ENCODE peak calls at places on chromosomes 7 and 10, in seven cellular contexts. V is IMR-90, K is H9, L is mesenchymal stem cell, J is neuronal stem cell, P is trophoblast cell, Y is H1. I is an unnamed sample.

GRCh38 chr10:34985823-34986222 is 104.3 kb downstream of the CUL2 start:
- DNase-seq in L (peak; percentile 17), K (peak; percentile 60), P (peak; percentile 52), V (no peak), J (no peak), Y (no peak), I (peak; percentile 59)

GRCh38 chr10:5338010-5338409 is 26.8 kb upstream of the UCN3 start:
- DNase-seq in Y (no peak), P (no peak), L (no peak), K (no peak), J (no peak), V (no peak), I (no peak)

GRCh38 chr7:51256244-51256781 is 60.3 kb downstream of the COBL start:
- DNase-seq in Y (peak; percentile 41), P (no peak), K (no peak), L (no peak), V (no peak), J (no peak), I (no peak)

GRCh38 chr7:74572301-74573090 is 85.0 kb upstream of the GTF2I start:
- DNase-seq in P (no peak), J (no peak), K (no peak), L (no peak), Y (no peak), V (no peak), I (peak; percentile 67)

GRCh38 chr7:117399820-117400422 is 27.4 kb downstream of the ASZ1 start:
- DNase-seq in V (peak; percentile 5), J (no peak), L (no peak), P (no peak), K (no peak), Y (no peak), I (no peak)

GRCh38 chr7:37424995-37425394 is 23.7 kb downstream of the ELMO1 start:
- DNase-seq in V (no peak), L (no peak), K (no peak), Y (no peak), P (peak; percentile 52), J (no peak), I (no peak)

GRCh38 chr10:7667262-7668141 is 736 bp upstream of the ITIH5 start:
- DNase-seq in L (no peak), K (peak; percentile 80), J (peak; percentile 23), V (no peak), Y (peak; percentile 63), P (peak; percentile 37), I (peak; percentile 50)

GRCh38 chr7:71348751-71349415 is 216.9 kb downstream of the GALNT17 start:
- DNase-seq in L (no peak), V (no peak), Y (peak; percentile 41), P (no peak), K (no peak), J (no peak), I (peak; percentile 44)

GRCh38 chr7:31955021-31955420 is 115.2 kb downstream of the PDE1C start:
- DNase-seq in K (no peak), P (no peak), L (no peak), Y (no peak), J (no peak), V (no peak), I (no peak)

GRCh38 chr7:31954500-31954899 is 115.7 kb downstream of the PDE1C start:
- DNase-seq in P (no peak), J (no peak), L (no peak), K (no peak), Y (no peak), V (no peak), I (peak; percentile 56)

GRCh38 chr7:31948041-31948440 is 122.2 kb downstream of the PDE1C start:
- DNase-seq in J (no peak), Y (no peak), K (no peak), V (peak; percentile 91), P (no peak), L (peak; percentile 92), I (no peak)

GRCh38 chr7:31953432-31953831 is 116.8 kb downstream of the PDE1C start:
- DNase-seq in J (no peak), Y (no peak), P (no peak), K (no peak), V (no peak), L (no peak), I (no peak)

DNA sequence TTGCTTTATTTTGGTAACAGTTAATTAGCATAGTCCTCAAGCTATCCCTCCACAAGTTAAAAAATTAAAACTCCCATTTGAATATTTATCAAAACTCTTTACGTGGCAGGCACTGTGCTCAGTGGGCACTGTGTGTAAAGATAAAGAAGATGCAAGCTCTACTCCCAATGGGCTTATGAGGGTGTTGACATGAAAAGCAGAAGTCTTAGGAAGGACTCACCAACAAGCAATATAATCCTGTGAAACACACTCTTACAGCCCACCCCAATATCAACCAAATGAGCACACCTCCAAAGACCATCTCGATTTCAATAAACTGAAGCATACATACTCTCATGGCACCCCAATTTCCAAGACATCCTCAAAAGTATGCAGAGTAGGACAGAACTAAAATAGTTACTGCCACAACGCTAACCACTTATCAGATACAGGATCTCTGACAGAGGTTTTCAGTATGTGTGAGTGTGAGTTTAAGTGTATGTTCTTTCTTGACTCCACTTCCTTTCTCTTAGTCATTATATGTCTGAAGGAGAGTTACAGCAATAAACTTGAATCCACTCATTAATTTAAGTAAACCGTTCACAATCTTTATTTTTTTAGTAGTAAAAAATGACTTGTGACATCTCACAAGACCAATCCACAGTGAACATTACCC is 120.0 kb downstream of the PDE1C start:
- DNase-seq in Y (no peak), P (no peak), V (peak; percentile 53), J (no peak), K (no peak), L (peak; percentile 79), I (no peak)
- H3K23ac ChIP-seq in Y (no peak overlapping the region), P (no peak overlapping the region), V (peak overlapping the region; percentile 64), J (no peak overlapping the region), K (no peak overlapping the region), L (no peak overlapping the region), I (no peak overlapping the region)

DNA sequence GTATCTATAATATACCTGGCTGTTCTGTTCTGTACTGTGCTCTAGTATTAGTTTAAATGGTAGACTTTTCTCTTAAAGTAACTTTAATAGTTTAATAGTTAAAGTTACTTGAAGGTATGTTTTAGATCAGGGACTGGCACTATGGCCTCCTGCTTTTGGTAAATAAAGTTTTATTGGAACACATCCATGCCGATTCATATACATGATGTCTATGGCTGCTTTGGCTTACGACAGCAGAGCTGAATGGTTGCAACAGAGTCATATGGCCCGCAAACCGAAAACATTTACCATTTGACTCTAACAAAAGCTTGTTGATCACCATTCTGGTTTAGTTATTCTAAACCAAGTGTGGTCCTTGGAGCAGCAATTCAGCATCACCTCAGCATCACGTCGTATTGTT is 6.7 kb downstream of the LUC7L2 start:
- DNase-seq in Y (no peak), L (no peak), V (no peak), P (no peak), K (no peak), J (no peak), I (no peak)
- H3K4me1 ChIP-seq in Y (no peaks in the 10 kb centered on the region), L (peaks cover 3% of the 10 kb centered on the region), V (peaks cover 4% of the 10 kb centered on the region), P (no peaks in the 10 kb centered on the region), K (peaks cover 5% of the 10 kb centered on the region), J (peaks cover 10% of the 10 kb centered on the region), I (peaks cover 10% of the 10 kb centered on the region)

GRCh38 chr7:157764193-157764592 is 427.4 kb downstream of the DNAJB6 start:
- DNase-seq in K (no peak), V (no peak), Y (no peak), L (no peak), J (no peak), P (no peak), I (no peak)

GRCh38 chr7:157764946-157765537 is 428.2 kb downstream of the DNAJB6 start:
- DNase-seq in Y (no peak), P (no peak), L (no peak), K (no peak), J (no peak), V (no peak), I (no peak)

GRCh38 chr7:157762824-157763223 is 426.0 kb downstream of the DNAJB6 start:
- DNase-seq in K (no peak), P (no peak), J (no peak), V (no peak), Y (no peak), L (no peak), I (no peak)

GRCh38 chr7:157766098-157766497 is 429.3 kb downstream of the DNAJB6 start:
- DNase-seq in P (no peak), V (no peak), J (no peak), Y (no peak), L (no peak), K (no peak), I (no peak)

DNA sequence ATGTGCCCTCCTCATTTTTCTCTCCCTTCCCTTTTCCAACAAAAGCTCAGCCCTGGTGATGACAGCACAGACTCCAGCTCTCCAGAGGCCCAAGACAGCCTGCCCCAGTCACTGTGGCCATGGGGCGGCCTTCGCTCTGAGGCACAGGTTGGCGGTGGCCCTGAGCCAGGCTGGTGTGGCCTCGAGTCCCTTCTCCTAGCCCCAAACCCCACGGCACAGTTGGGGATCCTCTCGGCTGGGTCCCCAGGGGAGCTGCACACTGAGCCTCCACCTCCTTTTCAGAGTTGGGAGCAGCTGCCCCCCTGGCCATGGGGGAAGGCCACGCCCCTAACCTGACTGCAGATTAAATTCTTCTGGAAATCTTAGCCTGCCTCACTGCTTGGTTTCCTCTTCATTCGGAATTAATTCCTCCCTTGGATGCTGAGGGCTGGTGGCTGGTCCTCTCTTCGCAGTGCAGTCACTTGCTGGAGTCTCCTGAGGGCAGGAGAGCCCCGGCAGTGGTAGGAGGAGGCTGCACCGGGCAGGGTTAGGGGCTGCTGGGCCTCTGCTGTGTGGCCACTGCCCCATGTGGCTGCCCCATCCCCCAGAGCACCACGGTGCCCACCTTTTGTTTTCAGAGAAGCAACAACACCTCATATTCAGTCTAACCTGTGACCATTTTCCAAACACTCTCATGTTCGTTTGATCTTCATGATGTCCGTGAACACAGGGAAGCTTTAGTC is 426.6 kb downstream of the DNAJB6 start:
- DNase-seq in K (no peak), V (no peak), P (no peak), Y (no peak), J (no peak), L (no peak), I (no peak)
- H2BK5ac ChIP-seq in K (no peak overlapping the region), V (no peak overlapping the region), P (no peak overlapping the region), Y (no peak overlapping the region), J (no peak overlapping the region), L (no peak overlapping the region), I (no peak overlapping the region)

GRCh38 chr10:122279725-122280141 is 8.6 kb downstream of the BTBD16 start:
- DNase-seq in K (peak; percentile 79), J (peak; percentile 55), Y (peak; percentile 86), V (peak; percentile 28), L (peak; percentile 51), P (peak; percentile 53), I (peak; percentile 79)

GRCh38 chr10:122280977-122281376 is 9.9 kb downstream of the BTBD16 start:
- DNase-seq in K (no peak), J (no peak), P (no peak), Y (no peak), V (no peak), L (no peak), I (no peak)

GRCh38 chr10:122282253-122282671 is 11.2 kb downstream of the BTBD16 start:
- DNase-seq in L (peak; percentile 50), K (no peak), V (peak; percentile 45), P (no peak), J (no peak), Y (no peak), I (no peak)

GRCh38 chr10:122281751-122282150 is 10.7 kb downstream of the BTBD16 start:
- DNase-seq in V (no peak), P (no peak), J (no peak), K (peak; percentile 14), L (no peak), Y (no peak), I (no peak)

DNA sequence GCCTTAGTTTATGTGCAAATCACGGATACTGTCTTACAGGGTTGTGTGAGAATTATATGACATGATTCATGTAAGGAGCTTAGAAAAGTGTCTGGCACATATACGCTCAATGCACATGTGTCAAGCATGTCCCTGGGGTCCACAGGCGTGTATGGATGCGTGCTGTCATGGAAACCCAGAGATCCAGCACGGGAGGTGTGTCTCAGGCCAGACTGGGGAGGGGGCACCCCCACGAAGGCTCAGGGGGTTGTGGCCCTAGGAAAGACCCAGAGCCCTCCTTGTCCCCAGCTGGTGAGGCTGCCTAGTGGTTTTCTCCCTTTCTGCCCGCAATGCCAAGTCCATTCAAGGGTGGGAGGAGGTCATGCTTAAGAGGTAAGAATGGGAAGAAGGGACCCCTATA is 9.1 kb downstream of the BTBD16 start:
- DNase-seq in Y (no peak), P (no peak), L (no peak), J (no peak), K (peak; percentile 18), V (no peak), I (no peak)
- H3K23ac ChIP-seq in Y (no peak overlapping the region), P (no peak overlapping the region), L (no peak overlapping the region), J (no peak overlapping the region), K (no peak overlapping the region), V (no peak overlapping the region), I (no peak overlapping the region)

I was measured in mesendoderm.